ENCODE peak calls at places on chromosomes 6 and 20, in five cellular contexts. One of them, this sample, is unnamed.

GRCh38 chr6:106094964-106095335 is 8.8 kb downstream of the PRDM1 start:
- DNase-seq in uterus: no peak
- DNase-seq in CD8-positive, alpha-beta T cell: no peak
- DNase-seq in NCI-H510A: no peak
- DNase-seq in NCI-H1417: no peak
- DNase-seq in this sample: no peak

GRCh38 chr6:135233676-135234491 is 52.8 kb downstream of the MYB start:
- DNase-seq in uterus: no peak
- DNase-seq in CD8-positive, alpha-beta T cell: no peak
- DNase-seq in NCI-H510A: no peak
- DNase-seq in NCI-H1417: no peak
- DNase-seq in this sample: no peak

GRCh38 chr6:169185692-169186485 is 67.8 kb downstream of the THBS2 start:
- DNase-seq in uterus: no peak
- DNase-seq in CD8-positive, alpha-beta T cell: no peak
- DNase-seq in NCI-H510A: no peak
- DNase-seq in NCI-H1417: no peak
- DNase-seq in this sample: no peak

GRCh38 chr20:41456341-41456740 is 89.7 kb upstream of the EMILIN3 start:
- DNase-seq in uterus: no peak
- DNase-seq in CD8-positive, alpha-beta T cell: no peak
- DNase-seq in NCI-H510A: no peak
- DNase-seq in NCI-H1417: no peak
- DNase-seq in this sample: no peak

GRCh38 chr6:115681978-115682775 is 378.5 kb downstream of the FRK start:
- DNase-seq in uterus: no peak
- DNase-seq in CD8-positive, alpha-beta T cell: no peak
- DNase-seq in NCI-H510A: no peak
- DNase-seq in NCI-H1417: no peak
- DNase-seq in this sample: no peak

GRCh38 chr6:45710304-45710821 is 305.3 kb downstream of the CLIC5 start:
- DNase-seq in uterus: no peak
- DNase-seq in CD8-positive, alpha-beta T cell: no peak
- DNase-seq in NCI-H510A: no peak
- DNase-seq in NCI-H1417: no peak
- DNase-seq in this sample: no peak

GRCh38 chr20:57048027-57048869 is 218.2 kb downstream of the BMP7 start:
- DNase-seq in uterus: no peak
- DNase-seq in CD8-positive, alpha-beta T cell: no peak
- DNase-seq in NCI-H510A: no peak
- DNase-seq in NCI-H1417: no peak
- DNase-seq in this sample: peak

GRCh38 chr20:25324412-25324811 is 66.2 kb downstream of the ABHD12 start:
- DNase-seq in uterus: no peak
- DNase-seq in CD8-positive, alpha-beta T cell: no peak
- DNase-seq in NCI-H510A: no peak
- DNase-seq in NCI-H1417: no peak
- DNase-seq in this sample: no peak

GRCh38 chr6:156021746-156022396 is 566.2 kb upstream of the NOX3 start:
- DNase-seq in uterus: no peak
- DNase-seq in CD8-positive, alpha-beta T cell: no peak
- DNase-seq in NCI-H510A: no peak
- DNase-seq in NCI-H1417: no peak
- DNase-seq in this sample: no peak

GRCh38 chr20:37222086-37222485 is 39.5 kb downstream of the GHRH start:
- DNase-seq in uterus: no peak
- DNase-seq in CD8-positive, alpha-beta T cell: no peak
- DNase-seq in NCI-H510A: no peak
- DNase-seq in NCI-H1417: no peak
- DNase-seq in this sample: no peak

GRCh38 chr6:13653296-13653695 is 38.2 kb downstream of the NOL7 start:
- DNase-seq in uterus: no peak
- DNase-seq in CD8-positive, alpha-beta T cell: no peak
- DNase-seq in NCI-H510A: no peak
- DNase-seq in NCI-H1417: no peak
- DNase-seq in this sample: no peak

GRCh38 chr20:50992336-50992732 is 30.6 kb downstream of the KCNG1 start:
- DNase-seq in uterus: no peak
- DNase-seq in CD8-positive, alpha-beta T cell: no peak
- DNase-seq in NCI-H510A: no peak
- DNase-seq in NCI-H1417: no peak
- DNase-seq in this sample: no peak

GRCh38 chr6:167827588-167828324 is 1.0 kb downstream of the AFDN start:
- DNase-seq in uterus: peak
- DNase-seq in CD8-positive, alpha-beta T cell: peak
- DNase-seq in NCI-H510A: no peak
- DNase-seq in NCI-H1417: peak
- DNase-seq in this sample: no peak

GRCh38 chr20:53574819-53575218 is 18.8 kb downstream of the ZNF217 start:
- DNase-seq in uterus: no peak
- DNase-seq in CD8-positive, alpha-beta T cell: no peak
- DNase-seq in NCI-H510A: no peak
- DNase-seq in NCI-H1417: no peak
- DNase-seq in this sample: no peak